ENCODE peak calls at places on chromosomes 5 and 9, in seven cellular contexts. T is SIG-M5, H is astrocyte of the spinal cord, C is heart right ventricle, P is NCI-H345, Q is COR-L47, Y is glutamatergic neuron. W is an unnamed sample.

GRCh38 chr9:134818000-134818568 is 62.5 kb upstream of the FCN2 start:
- DNase-seq in T (no peak), H (no peak), C (no peak), P (no peak), Q (no peak), Y (no peak), W (no peak)

GRCh38 chr9:134944351-134944802 is 26.7 kb upstream of the FCN1 start:
- DNase-seq in T (no peak), H (no peak), C (no peak), P (peak), Q (no peak), Y (peak), W (peak)

GRCh38 chr5:56003633-56004032 is 8.9 kb upstream of the IL6ST start:
- DNase-seq in T (no peak), H (peak), C (no peak), P (no peak), Q (no peak), Y (no peak), W (no peak)

GRCh38 chr5:128284236-128284635 is 200.7 kb downstream of the SLC12A2 start:
- DNase-seq in T (no peak), H (no peak), C (no peak), P (no peak), Q (no peak), Y (no peak), W (no peak)

GRCh38 chr9:131554865-131555351 is 9.6 kb downstream of the PRRT1B start:
- DNase-seq in T (no peak), H (no peak), C (no peak), P (no peak), Q (no peak), Y (no peak), W (no peak)

GRCh38 chr9:119283118-119283794 is 86.0 kb downstream of the BRINP1 start:
- DNase-seq in T (no peak), H (no peak), C (no peak), P (no peak), Q (no peak), Y (no peak), W (no peak)

GRCh38 chr5:1281038-1281882 is 13.6 kb downstream of the TERT start:
- DNase-seq in T (no peak), H (no peak), C (no peak), P (no peak), Q (no peak), Y (no peak), W (no peak)

GRCh38 chr9:81414836-81415235 is 274.5 kb downstream of the TLE1 start:
- DNase-seq in T (no peak), H (no peak), C (no peak), P (no peak), Q (no peak), Y (no peak), W (no peak)

GRCh38 chr9:98207606-98208005 is 15.2 kb upstream of the CORO2A start:
- DNase-seq in T (no peak), H (no peak), C (no peak), P (no peak), Q (no peak), Y (no peak), W (no peak)

GRCh38 chr5:2133080-2133479 is 250.4 kb upstream of the IRX4 start:
- DNase-seq in T (no peak), H (no peak), C (no peak), P (no peak), Q (no peak), Y (no peak), W (no peak)